ENCODE peak calls at places on chromosome 1, in five cellular contexts. G is hepatocyte; R is activated CD8-positive, alpha-beta T cell treated with anti-CD3 and anti-CD28 coated beads for 36 hours; Y is Calu3; D is MCF 10A. C is an unnamed sample.

GRCh38 chr1:209625205-209625549 is 27.0 kb downstream of the LAMB3 start:
- DNase-seq in G (no peak), R (no peak), Y (no peak), D (no peak), C (no peak)

GRCh38 chr1:213381572-213382084 is 330.6 kb downstream of the RPS6KC1 start:
- DNase-seq in G (no peak), R (no peak), Y (peak; percentile 2), D (peak; percentile 59), C (no peak)

GRCh38 chr1:225318706-225319575 is 108.9 kb downstream of the LBR start:
- DNase-seq in G (peak; percentile 70), R (peak; percentile 26), Y (peak; percentile 71), D (peak; percentile 85), C (peak; percentile 11)

GRCh38 chr1:65904681-65905083 is 112.0 kb downstream of the PDE4B start:
- DNase-seq in G (no peak), R (no peak), Y (no peak), D (no peak), C (no peak)

GRCh38 chr1:8460784-8461183 is 142.9 kb downstream of the SLC45A1 start:
- DNase-seq in G (no peak), R (no peak), Y (no peak), D (no peak), C (no peak)

GRCh38 chr1:84698718-84699117 is 8.5 kb upstream of the SSX2IP start:
- DNase-seq in G (peak; percentile 68), R (no peak), Y (no peak), D (peak; percentile 88), C (peak; percentile 45)

GRCh38 chr1:189775343-189775742 is 702.3 kb downstream of the BRINP3 start:
- DNase-seq in G (peak; percentile 42), R (no peak), Y (no peak), D (peak; percentile 67), C (peak; percentile 76)

GRCh38 chr1:152035406-152036315 is 1.1 kb downstream of the S100A11 start:
- DNase-seq in G (peak; percentile 67), R (no peak), Y (peak; percentile 41), D (peak; percentile 54), C (no peak)

GRCh38 chr1:42834803-42835202 is 11.6 kb upstream of the ZNF691 start:
- DNase-seq in G (no peak), R (no peak), Y (no peak), D (no peak), C (no peak)

GRCh38 chr1:36602189-36602588 is 119.5 kb upstream of the CSF3R start:
- DNase-seq in G (no peak), R (no peak), Y (no peak), D (no peak), C (no peak)

GRCh38 chr1:36346741-36347370 is 23.4 kb upstream of the EVA1B start:
- DNase-seq in G (no peak), R (no peak), Y (no peak), D (no peak), C (no peak)

GRCh38 chr1:219123041-219123440 is 50.6 kb upstream of the LYPLAL1 start:
- DNase-seq in G (no peak), R (no peak), Y (no peak), D (no peak), C (no peak)

GRCh38 chr1:94614980-94615379 is 73.4 kb upstream of the F3 start:
- DNase-seq in G (no peak), R (no peak), Y (no peak), D (no peak), C (no peak)

GRCh38 chr1:185654199-185654951 is 79.8 kb upstream of the HMCN1 start:
- DNase-seq in G (peak; percentile 43), R (no peak), Y (no peak), D (no peak), C (no peak)

GRCh38 chr1:56477164-56478111 is 101.9 kb downstream of the PLPP3 start:
- DNase-seq in G (peak; percentile 61), R (no peak), Y (peak; percentile 52), D (no peak), C (no peak)

GRCh38 chr1:53326598-53327182 is 1.2 kb downstream of the LRP8 start:
- DNase-seq in G (no peak), R (no peak), Y (peak; percentile 46), D (peak; percentile 46), C (no peak)

GRCh38 chr1:109928591-109929111 is 18.0 kb downstream of the CSF1 start:
- DNase-seq in G (peak; percentile 37), R (no peak), Y (no peak), D (peak; percentile 83), C (peak; percentile 83)

GRCh38 chr1:205396972-205397616 is 24.8 kb downstream of the LEMD1 start:
- DNase-seq in G (peak; percentile 68), R (peak; percentile 29), Y (peak; percentile 41), D (peak; percentile 87), C (no peak)

GRCh38 chr1:210328032-210328745 is 513 bp upstream of the HHAT start:
- DNase-seq in G (no peak), R (no peak), Y (no peak), D (no peak), C (no peak)

GRCh38 chr1:37932759-37933158 is 14.1 kb downstream of the INPP5B start:
- DNase-seq in G (no peak), R (no peak), Y (no peak), D (peak; percentile 66), C (no peak)

GRCh38 chr1:98201640-98202039 is 280.8 kb upstream of the DPYD start:
- DNase-seq in G (no peak), R (no peak), Y (no peak), D (no peak), C (peak; percentile 83)

GRCh38 chr1:98203461-98203860 is 282.6 kb upstream of the DPYD start:
- DNase-seq in G (no peak), R (no peak), Y (no peak), D (no peak), C (no peak)

GRCh38 chr1:98210563-98210962 is 289.7 kb upstream of the DPYD start:
- DNase-seq in G (no peak), R (no peak), Y (no peak), D (no peak), C (no peak)

GRCh38 chr1:98210064-98210463 is 289.2 kb upstream of the DPYD start:
- DNase-seq in G (no peak), R (no peak), Y (peak; percentile 15), D (no peak), C (peak; percentile 89)

DNA sequence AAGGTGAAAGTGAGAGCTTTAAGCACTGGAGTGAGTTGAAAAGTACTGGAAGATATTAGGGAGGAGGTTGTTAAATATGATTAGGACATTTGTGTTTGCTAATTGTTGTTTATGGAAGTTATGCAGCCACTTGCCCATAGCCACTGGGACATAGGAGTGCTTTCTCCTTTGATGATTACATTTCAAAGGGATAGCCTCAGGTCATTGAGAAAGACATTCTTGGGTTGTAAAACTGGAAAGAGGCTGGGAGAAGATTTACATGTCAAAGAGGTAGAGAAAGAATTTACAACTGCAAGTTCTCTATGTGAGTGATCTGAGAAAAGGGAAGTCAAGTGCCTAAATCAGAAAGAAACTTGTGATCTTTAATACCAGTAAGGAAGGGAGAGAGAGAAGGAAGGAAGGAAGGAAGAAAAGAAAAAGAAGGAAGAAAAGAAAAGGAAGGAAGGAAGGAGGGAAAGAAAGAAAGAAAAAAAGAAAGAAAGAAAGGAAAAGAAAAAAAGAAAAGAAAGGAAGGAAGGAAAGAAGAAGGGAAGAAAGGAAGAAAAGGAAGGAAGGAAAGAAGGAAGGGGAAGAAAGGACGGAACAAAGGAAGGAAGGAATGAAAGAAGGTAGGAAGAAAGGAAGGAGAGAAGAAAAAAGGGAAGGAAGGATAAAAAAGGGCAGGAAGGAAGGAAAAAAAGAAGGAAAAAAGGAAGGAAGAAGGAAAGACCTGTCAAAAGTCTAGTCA is 284.6 kb upstream of the DPYD start:
- DNase-seq in G (no peak), R (no peak), Y (no peak), D (no peak), C (no peak)
- TF ChIP-seq CTCF in G (no peak), R (peak; percentile 12), Y (no peak), D (no peak), C (no peak)

DNA sequence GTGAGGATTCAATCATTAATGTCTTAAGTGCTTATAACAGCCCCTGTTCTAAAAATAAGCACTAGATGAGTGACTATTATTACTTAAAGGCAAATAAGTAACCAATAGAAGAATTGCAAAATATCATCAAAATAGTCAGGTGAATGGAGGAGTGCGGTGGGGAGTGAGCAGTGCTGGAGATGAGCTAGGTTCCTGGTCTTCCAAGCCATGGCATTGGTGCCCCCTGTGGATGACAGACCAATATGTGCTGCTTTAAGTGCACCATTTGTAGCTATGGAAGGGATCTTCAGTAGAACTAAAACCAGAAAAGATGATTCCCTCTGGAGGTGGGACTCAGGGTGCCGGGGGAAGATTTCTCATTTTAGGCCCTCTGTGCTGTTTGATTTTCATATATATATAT is 46.1 kb upstream of the SLC30A1 start:
- DNase-seq in G (no peak), R (peak; percentile 54), Y (no peak), D (peak; percentile 86), C (no peak)
- TF ChIP-seq CTCF in G (peak; percentile 9), R (no peak), Y (no peak), D (peak; percentile 43), C (no peak)

DNA sequence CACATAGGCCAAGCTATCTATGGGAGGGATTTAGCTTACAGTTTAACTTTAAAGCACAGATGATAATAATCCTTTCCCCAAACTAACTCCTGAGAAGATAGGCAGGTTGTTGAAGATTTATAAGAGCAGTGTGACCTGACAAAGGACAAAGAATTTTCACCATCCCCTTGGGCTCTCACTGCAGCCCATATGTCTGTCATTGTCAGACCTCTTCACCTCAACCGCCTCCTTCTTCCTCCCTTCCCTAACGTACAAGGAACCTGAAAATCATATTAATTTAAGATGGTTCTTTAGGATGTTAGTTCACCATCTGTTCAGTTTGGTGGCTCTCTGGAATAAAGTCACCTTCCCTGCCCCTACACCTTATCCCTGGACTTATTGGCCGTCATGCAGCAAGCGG is 5.0 kb downstream of the RNU1-2 start:
- DNase-seq in G (no peak), R (no peak), Y (no peak), D (no peak), C (no peak)
- TF ChIP-seq CTCF in G (no peak), R (no peak), Y (no peak), D (no peak), C (no peak)

DNA sequence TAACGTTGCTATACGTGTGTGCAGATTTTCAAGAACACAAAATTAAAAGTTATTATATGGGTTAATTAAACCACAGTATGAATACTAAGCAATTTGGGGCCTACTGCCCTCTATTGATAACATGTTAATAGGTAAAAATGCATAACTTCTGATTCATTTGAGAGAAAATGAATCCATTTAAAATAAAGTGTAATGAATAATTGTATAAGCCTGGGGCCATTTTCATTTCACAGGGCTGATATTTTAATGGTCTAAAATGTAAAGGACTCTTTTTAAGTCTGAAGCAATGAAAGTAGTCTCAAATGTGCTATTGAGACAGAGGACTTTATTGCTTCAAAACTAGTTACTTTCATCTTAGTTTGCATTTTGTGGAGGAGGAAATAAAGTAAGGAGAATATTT is 155.4 kb downstream of the TLR5 start:
- DNase-seq in G (no peak), R (no peak), Y (no peak), D (no peak), C (no peak)
- TF ChIP-seq CTCF in G (peak; percentile 14), R (no peak), Y (no peak), D (no peak), C (no peak)